ENCODE peak calls at places on chromosomes 6 and 20, in eight cellular contexts. R is sigmoid colon, P is RWPE2, Y is kidney epithelial cell, T is lower lobe of right lung, F is astrocyte of the spinal cord, A is GM06990, G is AG09309. X is an unnamed sample.
A peak's percentile ranks its signal among the peaks of the same experiment; 100 is the strongest.

GRCh38 chr20:57391439-57392129 is 388 bp downstream of the RBM38 start:
- DNase-seq in R (peak; percentile 71), P (peak; percentile 86), Y (no peak), T (peak; percentile 66), F (no peak), A (no peak), G (no peak), X (no peak)

GRCh38 chr20:52923123-52923543 is 49.0 kb upstream of the TSHZ2 start:
- DNase-seq in R (no peak), P (peak; percentile 97), Y (peak; percentile 99), T (no peak), F (peak; percentile 94), A (no peak), G (peak; percentile 62), X (no peak)

GRCh38 chr6:107670792-107671199 is 153.3 kb downstream of the SCML4 start:
- DNase-seq in R (peak; percentile 78), P (no peak), Y (no peak), T (peak; percentile 71), F (no peak), A (peak; percentile 67), G (no peak), X (peak; percentile 64)

GRCh38 chr20:20734475-20734948 is 22.1 kb upstream of the RALGAPA2 start:
- DNase-seq in R (no peak), P (no peak), Y (no peak), T (no peak), F (no peak), A (no peak), G (no peak), X (no peak)

GRCh38 chr6:148200302-148200701 is 142.3 kb upstream of the SASH1 start:
- DNase-seq in R (no peak), P (no peak), Y (no peak), T (no peak), F (no peak), A (no peak), G (no peak), X (no peak)

GRCh38 chr6:117837268-117837667 is 69.8 kb upstream of the SLC35F1 start:
- DNase-seq in R (no peak), P (no peak), Y (no peak), T (no peak), F (no peak), A (no peak), G (no peak), X (no peak)

GRCh38 chr6:90319044-90319443 is 22.4 kb upstream of the BACH2 start:
- DNase-seq in R (no peak), P (no peak), Y (no peak), T (no peak), F (peak; percentile 18), A (no peak), G (no peak), X (no peak)

GRCh38 chr6:947235-947934 is 254.4 kb upstream of the EXOC2 start:
- DNase-seq in R (no peak), P (no peak), Y (no peak), T (no peak), F (no peak), A (no peak), G (no peak), X (no peak)

GRCh38 chr6:55882731-55883595 is 7.6 kb upstream of the BMP5 start:
- DNase-seq in R (no peak), P (no peak), Y (peak; percentile 65), T (no peak), F (peak; percentile 83), A (no peak), G (peak; percentile 77), X (no peak)

GRCh38 chr6:88569959-88570358 is 393.5 kb downstream of the RNGTT start:
- DNase-seq in R (no peak), P (no peak), Y (no peak), T (no peak), F (no peak), A (no peak), G (no peak), X (no peak)

GRCh38 chr20:11766961-11767360 is 150.7 kb upstream of the BTBD3 start:
- DNase-seq in R (no peak), P (no peak), Y (no peak), T (no peak), F (peak; percentile 22), A (no peak), G (no peak), X (no peak)

GRCh38 chr6:32081168-32081624 is 27.9 kb downstream of the TNXB start:
- DNase-seq in R (peak; percentile 93), P (no peak), Y (no peak), T (no peak), F (peak; percentile 83), A (no peak), G (peak; percentile 63), X (peak; percentile 72)

GRCh38 chr6:2999005-2999620 is 581 bp upstream of the NQO2 start:
- DNase-seq in R (no peak), P (no peak), Y (no peak), T (peak; percentile 82), F (no peak), A (no peak), G (peak; percentile 73), X (no peak)

GRCh38 chr6:10759312-10759839 is 11.8 kb downstream of the TMEM14B start:
- DNase-seq in R (no peak), P (peak; percentile 74), Y (peak; percentile 91), T (no peak), F (peak; percentile 85), A (no peak), G (peak; percentile 67), X (no peak)

GRCh38 chr6:159727717-159728440 is 573 bp downstream of the WTAP start:
- DNase-seq in R (no peak), P (no peak), Y (no peak), T (no peak), F (peak; percentile 52), A (no peak), G (no peak), X (no peak)

GRCh38 chr6:96499781-96500180 is 21.8 kb upstream of the UFL1 start:
- DNase-seq in R (no peak), P (no peak), Y (no peak), T (no peak), F (no peak), A (no peak), G (no peak), X (no peak)

GRCh38 chr20:32479697-32480140 is 105.4 kb downstream of the NOL4L start:
- DNase-seq in R (peak; percentile 51), P (peak; percentile 59), Y (no peak), T (no peak), F (no peak), A (no peak), G (no peak), X (peak; percentile 0)

GRCh38 chr20:17619351-17620093 is 49.6 kb downstream of the DSTN start:
- DNase-seq in R (peak; percentile 61), P (no peak), Y (no peak), T (no peak), F (no peak), A (no peak), G (no peak), X (no peak)

GRCh38 chr6:141594874-141595273 is 537.9 kb upstream of the GJE1 start:
- DNase-seq in R (no peak), P (no peak), Y (no peak), T (no peak), F (no peak), A (no peak), G (no peak), X (no peak)

GRCh38 chr6:93048381-93048780 is 371.0 kb downstream of the EPHA7 start:
- DNase-seq in R (no peak), P (no peak), Y (no peak), T (no peak), F (no peak), A (no peak), G (no peak), X (no peak)
- H3K4me3 ChIP-seq in R (no peak overlapping the region), P (no peak overlapping the region), Y (no peak overlapping the region), T (no peak overlapping the region), F (no peak overlapping the region), A (no peak overlapping the region), G (no peak overlapping the region), X (no peak overlapping the region)

GRCh38 chr6:156840606-156841005 is 63.4 kb downstream of the ARID1B start:
- DNase-seq in R (no peak), P (no peak), Y (no peak), T (no peak), F (no peak), A (no peak), G (no peak), X (no peak)
- H3K4me3 ChIP-seq in R (no peak overlapping the region), P (no peak overlapping the region), Y (no peak overlapping the region), T (no peak overlapping the region), F (no peak overlapping the region), A (no peak overlapping the region), G (no peak overlapping the region), X (peak overlapping the region; percentile 7)

DNA sequence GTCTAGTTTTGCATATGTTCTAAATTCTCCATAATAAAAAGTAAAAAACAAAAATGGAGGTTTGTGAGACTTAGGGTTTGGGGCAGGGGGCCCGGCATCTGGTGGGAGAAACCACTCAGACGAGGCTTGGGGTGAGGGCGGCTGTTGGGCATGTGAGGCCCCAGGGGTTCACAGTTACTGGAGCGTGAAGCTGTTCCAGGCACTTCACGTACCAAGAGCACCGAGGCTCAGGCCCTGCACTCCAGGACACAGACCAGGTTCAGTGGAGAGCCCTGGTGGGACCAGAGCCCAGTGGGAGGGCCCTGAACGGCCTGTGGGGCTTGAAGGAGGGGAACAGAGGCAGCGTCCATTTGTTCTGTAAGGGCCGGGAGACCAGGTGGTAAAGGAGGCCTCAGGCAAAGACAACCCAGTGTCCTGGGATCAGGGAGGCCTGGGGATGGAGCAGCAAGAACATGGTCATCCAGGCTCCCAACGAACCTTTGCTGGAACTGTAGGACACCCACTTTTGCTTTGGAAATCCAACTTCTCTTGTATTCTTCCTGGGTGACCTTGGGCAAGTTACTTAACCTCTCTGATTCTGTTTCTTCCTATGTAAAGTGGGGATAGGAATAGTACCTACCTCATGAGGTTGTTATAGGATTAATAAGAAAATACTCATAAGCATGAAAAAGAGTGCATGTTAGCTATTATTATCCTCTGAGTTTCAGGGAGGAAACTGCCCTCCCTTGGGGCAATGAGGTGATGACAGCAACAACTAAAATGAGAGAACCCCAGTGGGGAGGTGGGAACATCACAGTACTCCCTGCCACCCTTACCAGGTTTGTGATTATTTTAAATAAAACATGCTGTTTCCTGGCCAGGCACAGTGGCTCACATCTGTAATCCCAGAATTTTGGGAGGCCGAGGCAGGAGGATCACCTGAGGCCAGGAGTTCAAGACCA is 1.1 kb upstream of the FGD2 start:
- DNase-seq in R (no peak), P (no peak), Y (no peak), T (no peak), F (no peak), A (peak; percentile 59), G (no peak), X (no peak)
- H3K4me3 ChIP-seq in R (no peak overlapping the region), P (no peak overlapping the region), Y (no peak overlapping the region), T (no peak overlapping the region), F (no peak overlapping the region), A (no peak overlapping the region), G (no peak overlapping the region), X (no peak overlapping the region)

DNA sequence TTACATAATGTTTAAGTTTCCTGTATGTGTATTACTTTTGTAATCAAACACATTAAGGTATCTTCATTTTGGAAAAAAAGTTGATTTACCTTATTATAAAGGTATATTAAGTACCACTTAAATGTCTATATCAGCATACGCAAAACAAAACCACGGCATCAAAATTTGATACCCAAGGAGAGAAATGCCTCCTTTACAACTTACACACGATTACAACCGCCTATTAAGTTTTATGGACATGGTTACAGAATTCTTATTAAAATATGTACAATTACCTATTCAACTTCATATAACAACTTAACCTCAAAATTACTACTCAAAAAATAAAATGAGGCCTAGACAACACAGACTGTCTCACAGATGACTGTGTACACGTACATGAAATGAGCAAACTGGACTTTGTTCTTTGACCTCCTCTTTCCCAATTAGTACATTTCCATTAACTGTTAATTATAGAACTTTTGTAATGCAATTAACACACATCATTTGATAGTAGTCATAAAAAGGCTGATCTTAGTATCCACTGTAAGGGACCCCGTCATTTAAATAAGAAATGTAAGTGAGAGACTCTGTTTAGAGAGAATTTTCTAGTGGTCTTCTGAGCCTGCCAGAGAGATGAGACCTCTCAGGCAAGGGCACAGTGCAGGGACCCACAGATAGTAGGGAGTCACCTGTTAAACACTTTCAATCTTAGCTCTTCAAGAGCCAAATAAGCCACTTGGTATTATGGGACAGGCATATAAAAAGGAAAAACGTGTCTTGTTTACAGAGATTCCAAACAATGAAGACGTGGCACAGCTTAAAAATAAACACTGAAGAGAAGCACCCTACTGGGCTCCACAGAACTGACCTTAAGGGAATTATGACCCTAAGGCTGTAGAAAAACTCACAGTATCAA is 2.4 kb downstream of the DIDO1 start:
- DNase-seq in R (no peak), P (no peak), Y (no peak), T (no peak), F (no peak), A (no peak), G (no peak), X (no peak)
- H3K4me3 ChIP-seq in R (no peak overlapping the region), P (peak overlapping the region; percentile 88), Y (peak overlapping the region; percentile 19), T (peak overlapping the region; percentile 98), F (peak overlapping the region; percentile 95), A (peak overlapping the region; percentile 90), G (peak overlapping the region; percentile 65), X (peak overlapping the region; percentile 90)

X was measured in left ventricle myocardium inferior.